ENCODE peak calls at places on chromosome 20, in five cellular contexts. Z, Q, L, O and F are unnamed samples.

GRCh38 chr20:10640897-10641296 is 32.9 kb downstream of the JAG1 start:
- DNase-seq in O (no peak), Q (no peak), L (no peak), Z (no peak), F (no peak)

GRCh38 chr20:8291200-8291599 is 159.1 kb downstream of the PLCB1 start:
- DNase-seq in L (no peak), Q (no peak), Z (no peak), O (no peak), F (no peak)

GRCh38 chr20:48275737-48276342 is 490.6 kb upstream of the SULF2 start:
- DNase-seq in Z (no peak), Q (no peak), O (peak), L (no peak), F (no peak)

GRCh38 chr20:54137115-54137514 is 36.7 kb downstream of the CYP24A1 start:
- DNase-seq in L (no peak), Z (no peak), O (no peak), Q (no peak), F (no peak)

GRCh38 chr20:18428490-18429173 is 38.2 kb downstream of the DZANK1 start:
- DNase-seq in Z (no peak), Q (no peak), O (no peak), L (peak), F (peak)

GRCh38 chr20:7113577-7114466 is 346.3 kb downstream of the BMP2 start:
- DNase-seq in O (peak), L (peak), Q (no peak), Z (peak), F (peak)

GRCh38 chr20:31831771-31832306 is 12.7 kb downstream of the MYLK2 start:
- DNase-seq in Z (no peak), Q (no peak), L (no peak), O (no peak), F (no peak)

GRCh38 chr20:6333110-6333509 is 210.3 kb upstream of the FERMT1 start:
- DNase-seq in Z (no peak), O (peak), L (no peak), Q (no peak), F (no peak)

GRCh38 chr20:36744764-36745191 is 1.1 kb downstream of the NDRG3 start:
- DNase-seq in Z (peak), L (peak), O (peak), Q (no peak), F (peak)

GRCh38 chr20:4937422-4938319 is 63.6 kb downstream of the SLC23A2 start:
- DNase-seq in Q (no peak), O (no peak), Z (no peak), L (no peak), F (no peak)

GRCh38 chr20:47062226-47062880 is 167.7 kb downstream of the EYA2 start:
- DNase-seq in Z (no peak), L (no peak), O (no peak), Q (no peak), F (no peak)

GRCh38 chr20:34546751-34547181 is 11.8 kb upstream of the MAP1LC3A start:
- DNase-seq in Z (no peak), O (no peak), Q (no peak), L (no peak), F (no peak)

GRCh38 chr20:61260905-61261304 is 8.8 kb downstream of the CDH4 start:
- DNase-seq in Q (no peak), L (no peak), O (peak), Z (peak), F (no peak)

GRCh38 chr20:7571521-7572065 is 368.7 kb downstream of the HAO1 start:
- DNase-seq in O (no peak), L (no peak), Q (no peak), Z (no peak), F (no peak)

GRCh38 chr20:50260480-50261221 is 70.0 kb downstream of the CEBPB start:
- DNase-seq in Z (no peak), Q (peak), O (no peak), L (no peak), F (no peak)

GRCh38 chr20:4483481-4483880 is 238.2 kb upstream of the PRND start:
- DNase-seq in Q (no peak), O (peak), Z (no peak), L (peak), F (peak)

GRCh38 chr20:8764289-8764962 is 304.5 kb upstream of the PLCB4 start:
- DNase-seq in Z (no peak), Q (no peak), O (no peak), L (no peak), F (peak)

GRCh38 chr20:33789109-33789857 is 21.9 kb upstream of the CHMP4B start:
- DNase-seq in L (peak), Q (peak), Z (no peak), O (peak), F (peak)

GRCh38 chr20:56181593-56181992 is 66.9 kb upstream of the MC3R start:
- DNase-seq in O (no peak), Z (no peak), Q (no peak), L (no peak), F (no peak)

GRCh38 chr20:24952376-24953203 is 3.5 kb downstream of the CST7 start:
- DNase-seq in Z (peak), L (no peak), Q (no peak), O (no peak), F (no peak)

GRCh38 chr20:47927385-47927851 is 142.1 kb upstream of the SULF2 start:
- DNase-seq in L (peak), O (peak), Z (no peak), Q (no peak), F (no peak)

GRCh38 chr20:49526568-49526967 is 41.4 kb downstream of the PTGIS start:
- DNase-seq in Q (no peak), O (no peak), L (no peak), Z (no peak), F (no peak)

GRCh38 chr20:52192296-52193007 is 873 bp upstream of the ZFP64 start:
- DNase-seq in O (no peak), Q (peak), Z (peak), L (peak), F (peak)

GRCh38 chr20:23528867-23529431 is 38.0 kb downstream of the CST8 start:
- DNase-seq in O (peak), Q (no peak), Z (peak), L (no peak), F (no peak)

GRCh38 chr20:53660078-53660909 is 66.7 kb upstream of the ZNF217 start:
- DNase-seq in Z (peak), O (no peak), Q (no peak), L (no peak), F (peak)

GRCh38 chr20:10034717-10035571 is at the start of gene ANKEF1:
- DNase-seq in Q (peak), O (peak), L (peak), Z (peak), F (peak)

GRCh38 chr20:11045412-11046175 is 371.8 kb upstream of the JAG1 start:
- DNase-seq in O (no peak), L (no peak), Q (no peak), Z (no peak), F (no peak)

GRCh38 chr20:24503352-24503931 is 34.0 kb downstream of the SYNDIG1 start:
- DNase-seq in O (no peak), L (peak), Z (peak), Q (no peak), F (peak)

GRCh38 chr20:54179946-54180345 is 6.2 kb upstream of the CYP24A1 start:
- DNase-seq in Z (no peak), Q (no peak), O (peak), L (no peak), F (no peak)

GRCh38 chr20:35698298-35699126 is 640 bp downstream of the NFS1 start:
- DNase-seq in Z (no peak), Q (peak), O (peak), L (no peak), F (no peak)

GRCh38 chr20:35697696-35698297 is 1.4 kb downstream of the NFS1 start:
- DNase-seq in L (no peak), Z (no peak), O (no peak), Q (no peak), F (no peak)

GRCh38 chr20:35700625-35701148 is 1.5 kb downstream of the ROMO1 start:
- DNase-seq in O (peak), Q (no peak), L (no peak), Z (no peak), F (no peak)

GRCh38 chr20:35699914-35700624 is 864 bp downstream of the ROMO1 start:
- DNase-seq in O (no peak), Q (no peak), L (no peak), Z (no peak), F (no peak)

DNA sequence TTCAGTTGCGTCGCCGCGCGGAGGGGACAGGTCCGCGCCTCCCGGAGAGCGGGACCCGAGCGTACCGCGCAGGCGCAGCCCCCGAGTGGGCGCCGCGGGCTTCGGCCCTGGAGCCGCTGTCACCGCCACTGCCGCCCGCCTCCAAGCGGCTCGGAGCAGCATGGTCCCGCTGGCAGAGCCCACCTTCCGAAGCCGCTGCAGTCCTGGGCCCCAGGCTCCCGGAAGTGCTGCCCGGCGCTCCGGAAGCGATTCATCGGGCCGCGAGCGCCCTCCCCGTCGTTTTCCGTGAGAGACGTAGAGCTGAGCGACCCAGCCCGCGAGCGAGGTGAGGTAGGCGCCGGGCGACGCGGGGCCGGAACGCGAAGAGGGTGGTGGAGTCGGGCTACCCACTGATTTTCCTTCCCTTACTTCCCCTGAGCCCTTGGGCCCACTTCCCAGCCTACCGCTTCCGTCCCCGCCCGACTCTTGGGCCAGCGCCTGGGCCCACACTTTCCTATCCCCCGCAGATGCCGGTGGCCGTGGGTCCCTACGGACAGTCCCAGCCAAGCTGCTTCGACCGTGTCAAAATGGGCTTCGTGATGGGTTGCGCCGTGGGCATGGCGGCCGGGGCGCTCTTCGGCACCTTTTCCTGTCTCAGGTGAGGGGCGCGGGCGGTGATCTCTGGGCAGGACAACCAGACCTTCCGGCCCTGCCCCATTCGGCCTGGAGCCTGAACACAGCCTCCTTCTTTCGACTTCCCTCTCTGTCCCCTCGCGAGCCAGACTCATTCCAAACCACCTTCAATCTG is at the start of the genes NFS1 and ROMO1:
- DNase-seq in Z (peak), O (peak), L (peak), Q (peak), F (peak)
- TF ChIP-seq CTCF in Z (peak), O (peak), L (peak), Q (no peak), F (no peak)

DNA sequence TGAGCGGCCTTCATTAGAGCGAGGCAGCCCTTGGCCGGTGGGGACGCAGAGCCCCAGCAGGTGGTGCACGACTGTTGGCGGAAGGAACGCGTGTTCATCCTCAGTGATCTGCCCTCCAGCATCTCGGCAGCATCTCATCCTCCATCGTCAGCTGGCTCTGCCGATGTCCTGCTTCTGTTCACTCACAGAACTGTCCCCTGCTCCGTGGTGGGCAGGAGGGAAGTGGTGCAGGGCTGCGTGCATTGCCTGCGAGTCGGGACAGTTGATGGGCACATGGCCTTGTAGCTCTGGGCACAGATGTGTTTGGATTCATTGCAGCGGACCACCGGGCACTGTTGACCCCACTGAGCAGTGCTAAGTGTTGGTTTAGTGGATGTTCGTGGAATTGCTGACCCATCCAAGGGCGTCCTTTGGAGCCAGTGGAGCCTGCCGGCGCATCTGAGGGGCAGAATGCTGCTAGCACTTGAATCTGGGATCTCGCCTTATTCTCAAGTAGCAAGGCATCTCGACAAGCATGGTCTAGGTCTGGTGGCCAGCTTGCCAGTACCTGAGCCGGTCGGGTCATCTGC is 6.7 kb upstream of the SLC17A9 start:
- DNase-seq in Q (no peak), Z (no peak), L (no peak), O (no peak), F (no peak)
- TF ChIP-seq CTCF in Q (no peak), Z (no peak), L (no peak), O (no peak), F (no peak)

DNA sequence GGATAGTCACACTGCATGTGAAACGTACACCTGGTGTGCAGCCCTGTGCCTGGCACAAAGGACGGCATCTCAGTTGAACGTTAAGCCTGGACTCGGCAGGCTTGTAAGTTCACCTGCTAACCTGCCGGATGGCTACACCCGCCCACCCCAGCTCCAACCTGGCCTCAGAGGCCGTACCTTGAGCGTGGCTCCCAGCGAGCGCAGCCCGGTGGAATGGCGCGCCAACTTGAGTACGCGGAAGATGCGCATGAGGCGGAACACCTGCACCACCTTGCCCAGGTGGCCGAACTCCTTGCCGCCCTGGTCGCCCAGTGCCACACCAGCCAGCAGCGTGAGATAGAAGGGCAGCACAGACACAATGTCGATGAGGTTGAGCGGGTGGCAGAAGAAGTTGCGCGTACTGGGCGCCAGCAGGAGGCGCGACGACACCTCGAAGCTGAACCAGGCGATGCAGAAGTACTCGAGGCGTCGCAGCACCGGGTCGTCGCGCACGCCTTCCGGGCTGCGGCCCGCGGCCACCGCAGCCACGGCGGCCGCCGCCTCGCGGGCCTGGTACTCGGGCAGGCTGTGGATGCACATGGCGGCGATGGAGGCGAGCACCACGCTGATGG is 3.3 kb downstream of the KCNS1 start:
- DNase-seq in L (peak), Q (peak), O (peak), Z (peak), F (peak)
- TF ChIP-seq CTCF in L (peak), Q (peak), O (peak), Z (no peak), F (peak)

GRCh38 chr20:951384-952169 is 35.4 kb upstream of the ANGPT4 start:
- DNase-seq in L (no peak), Z (no peak), Q (no peak), O (no peak), F (no peak)
- TF ChIP-seq CTCF in L (no peak), Z (no peak), Q (no peak), O (no peak), F (no peak)

GRCh38 chr20:41249781-41250281 is 67.7 kb downstream of the ZHX3 start:
- DNase-seq in Q (no peak), O (peak), L (peak), Z (peak), F (peak)
- TF ChIP-seq CTCF in Q (no peak), O (peak), L (peak), Z (peak), F (peak)